ENCODE peak calls at places on chromosome 10, in four cellular contexts. R is SHP77, A is amniotic stem cell, Q is occipital lobe. E is an unnamed sample.

GRCh38 chr10:35752469-35753450 is 110.7 kb upstream of the FZD8 start:
- DNase-seq in A (no peak), R (no peak), Q (no peak), E (no peak)

GRCh38 chr10:97400665-97401454 is at the start of gene RRP12:
- DNase-seq in Q (peak), A (peak), R (peak), E (peak)

GRCh38 chr10:127275272-127275671 is 78.9 kb upstream of the INSYN2A start:
- DNase-seq in R (no peak), Q (no peak), A (no peak), E (no peak)

GRCh38 chr10:124164252-124164651 is 70.9 kb upstream of the CHST15 start:
- DNase-seq in Q (no peak), R (no peak), A (no peak), E (no peak)

GRCh38 chr10:47423476-47423875 is 39.4 kb upstream of the ZNF488 start:
- DNase-seq in Q (no peak), A (no peak), R (no peak), E (no peak)

GRCh38 chr10:126770809-126771208 is 100.3 kb upstream of the C10orf90 start:
- DNase-seq in Q (no peak), R (no peak), A (no peak), E (no peak)

GRCh38 chr10:25024528-25024927 is 8.1 kb downstream of the THNSL1 start:
- DNase-seq in A (no peak), Q (no peak), R (no peak), E (no peak)

GRCh38 chr10:114273910-114274309 is 34.9 kb downstream of the VWA2 start:
- DNase-seq in R (no peak), A (no peak), Q (no peak), E (no peak)

GRCh38 chr10:59175538-59176240 is 754 bp upstream of the PHYHIPL start:
- DNase-seq in Q (peak), A (no peak), R (no peak), E (peak)